ENCODE peak calls at places on chromosomes 2 and 18, in nine cellular contexts. S is HCT116; N is activated T-helper 1 cell treated with anti-CD3 and anti-CD28 coated beads, Interleukin-12 subunit alpha, Interleukin-12 subunit beta, Interleukin-2, Interleukin-4 antibody, amounts not matched to agents 30 ng/mL and 10 ng/mL and 1 ng/mL, durations not matched to agents 14 hours and 24 hours and 36 hours; G is right cardiac atrium; P is epithelial cell of esophagus; T is breast epithelium; D is cerebellar cortex; F is Ammon's horn; E is thoracic aorta. U is an unnamed sample.

GRCh38 chr2:177124371-177124770 is 88.2 kb upstream of the HNRNPA3 start:
- DNase-seq in S (no peak), N (no peak), G (no peak), P (peak; percentile 16), T (no peak), D (no peak), F (no peak), E (no peak), U (no peak)

GRCh38 chr2:23809168-23809567 is 117.8 kb downstream of the ATAD2B start:
- DNase-seq in S (no peak), N (no peak), G (no peak), P (no peak), T (no peak), D (no peak), F (no peak), E (no peak), U (no peak)

GRCh38 chr2:197108758-197109157 is 182.3 kb upstream of the PGAP1 start:
- DNase-seq in S (no peak), N (no peak), G (peak; percentile 87), P (no peak), T (no peak), D (no peak), F (peak; percentile 72), E (peak; percentile 46), U (no peak)

GRCh38 chr2:45778720-45779171 is 127.3 kb downstream of the PRKCE start:
- DNase-seq in S (peak; percentile 64), N (peak; percentile 34), G (peak; percentile 57), P (peak; percentile 82), T (no peak), D (peak; percentile 74), F (peak; percentile 69), E (peak; percentile 20), U (peak; percentile 84)

GRCh38 chr2:71944183-71944550 is 203.5 kb downstream of the CYP26B1 start:
- DNase-seq in S (no peak), N (no peak), G (no peak), P (no peak), T (no peak), D (no peak), F (no peak), E (no peak), U (no peak)

GRCh38 chr2:190837417-190837816 is 43.2 kb upstream of the GLS start:
- DNase-seq in S (peak; percentile 51), N (no peak), G (no peak), P (peak; percentile 53), T (no peak), D (no peak), F (peak; percentile 21), E (no peak), U (no peak)

GRCh38 chr2:239400000-239400831 is 604 bp downstream of the HDAC4 start:
- DNase-seq in S (no peak), N (no peak), G (no peak), P (peak; percentile 39), T (no peak), D (no peak), F (no peak), E (no peak), U (no peak)

GRCh38 chr2:96084006-96084857 is 32.1 kb downstream of the ADRA2B start:
- DNase-seq in S (no peak), N (no peak), G (no peak), P (no peak), T (peak; percentile 12), D (no peak), F (no peak), E (no peak), U (no peak)

GRCh38 chr2:43075054-43075593 is 151.3 kb downstream of the ZFP36L2 start:
- DNase-seq in S (no peak), N (no peak), G (peak; percentile 87), P (peak; percentile 96), T (peak; percentile 93), D (no peak), F (peak; percentile 22), E (peak; percentile 72), U (peak; percentile 72)

GRCh38 chr2:140624188-140624587 is 1506.6 kb downstream of the LRP1B start:
- DNase-seq in S (no peak), N (no peak), G (no peak), P (peak; percentile 1), T (no peak), D (no peak), F (no peak), E (no peak), U (no peak)

GRCh38 chr18:46712406-46712805 is 44.4 kb downstream of the ST8SIA5 start:
- DNase-seq in S (no peak), N (no peak), G (no peak), P (no peak), T (no peak), D (peak; percentile 55), F (peak; percentile 28), E (no peak), U (no peak)

GRCh38 chr2:79757526-79757925 is 244.7 kb downstream of the CTNNA2 start:
- DNase-seq in S (no peak), N (no peak), G (no peak), P (no peak), T (no peak), D (no peak), F (no peak), E (no peak), U (no peak)

GRCh38 chr18:48392266-48392665 is 16.9 kb downstream of the ZBTB7C start:
- DNase-seq in S (no peak), N (no peak), G (no peak), P (no peak), T (no peak), D (no peak), F (no peak), E (no peak), U (no peak)

GRCh38 chr2:158573739-158574138 is 117.0 kb downstream of the PKP4 start:
- DNase-seq in S (no peak), N (no peak), G (no peak), P (no peak), T (no peak), D (no peak), F (no peak), E (no peak), U (peak; percentile 29)

GRCh38 chr2:181240844-181241243 is 216.3 kb upstream of the ITGA4 start:
- DNase-seq in S (no peak), N (no peak), G (no peak), P (no peak), T (no peak), D (no peak), F (no peak), E (no peak), U (no peak)

GRCh38 chr2:40283111-40283909 is 168.6 kb downstream of the SLC8A1 start:
- DNase-seq in S (no peak), N (no peak), G (no peak), P (peak; percentile 59), T (no peak), D (no peak), F (no peak), E (no peak), U (no peak)

GRCh38 chr18:35661483-35662146 is 80.1 kb downstream of the GALNT1 start:
- DNase-seq in S (no peak), N (no peak), G (no peak), P (no peak), T (no peak), D (peak; percentile 18), F (peak; percentile 15), E (no peak), U (no peak)

GRCh38 chr2:219284501-219285347 is 5.6 kb downstream of the DNAJB2 start:
- DNase-seq in S (no peak), N (no peak), G (no peak), P (no peak), T (peak; percentile 56), D (no peak), F (no peak), E (no peak), U (no peak)

GRCh38 chr2:29509397-29509796 is 394.2 kb downstream of the CLIP4 start:
- DNase-seq in S (no peak), N (no peak), G (no peak), P (peak; percentile 42), T (no peak), D (no peak), F (no peak), E (no peak), U (no peak)

GRCh38 chr2:176140130-176140519 is 10.6 kb downstream of the HOXD8 start:
- DNase-seq in S (no peak), N (no peak), G (no peak), P (no peak), T (no peak), D (no peak), F (no peak), E (no peak), U (no peak)

GRCh38 chr2:117085256-117085655 is 729.2 kb upstream of the DDX18 start:
- DNase-seq in S (no peak), N (no peak), G (no peak), P (no peak), T (no peak), D (no peak), F (no peak), E (no peak), U (no peak)

GRCh38 chr18:37453754-37454153 is 111.8 kb downstream of the CELF4 start:
- DNase-seq in S (no peak), N (no peak), G (no peak), P (no peak), T (no peak), D (no peak), F (no peak), E (no peak), U (no peak)

GRCh38 chr2:100321181-100321880 is 970 bp downstream of the LONRF2 start:
- DNase-seq in S (no peak), N (no peak), G (peak; percentile 34), P (peak; percentile 33), T (no peak), D (peak; percentile 58), F (peak; percentile 37), E (no peak), U (peak; percentile 82)